ENCODE peak calls at places on chromosomes 6 and 20, in seven cellular contexts. H, T, V, Y, Q, X and L are unnamed samples.

GRCh38 chr6:168088161-168089106 is 9.4 kb upstream of the FRMD1 start:
- DNase-seq in H (peak; percentile 51), T (no peak), V (peak; percentile 48), Y (peak; percentile 44), Q (no peak), X (peak; percentile 74), L (peak; percentile 48)

GRCh38 chr6:28353981-28354676 is 4.4 kb downstream of the ZKSCAN3 start:
- DNase-seq in H (peak; percentile 81), T (no peak), V (peak; percentile 59), Y (peak; percentile 76), Q (peak; percentile 74), X (peak; percentile 79), L (no peak)

GRCh38 chr20:32789896-32790750 is 27.9 kb downstream of the DNMT3B start:
- DNase-seq in H (peak; percentile 52), T (peak; percentile 63), V (peak; percentile 71), Y (peak; percentile 78), Q (no peak), X (peak; percentile 77), L (peak; percentile 19)

GRCh38 chr6:170185175-170185970 is 105.5 kb downstream of the DLL1 start:
- DNase-seq in H (no peak), T (no peak), V (no peak), Y (no peak), Q (no peak), X (peak; percentile 6), L (no peak)

GRCh38 chr20:31870703-31871601 is 518 bp downstream of the TTLL9 start:
- DNase-seq in H (no peak), T (no peak), V (no peak), Y (peak; percentile 35), Q (no peak), X (no peak), L (no peak)

GRCh38 chr6:17871836-17872235 is 115.6 kb downstream of the KIF13A start:
- DNase-seq in H (no peak), T (no peak), V (no peak), Y (no peak), Q (no peak), X (no peak), L (no peak)

GRCh38 chr20:21607971-21608735 is 94.3 kb upstream of the NKX2-2 start:
- DNase-seq in H (no peak), T (no peak), V (no peak), Y (no peak), Q (no peak), X (no peak), L (no peak)

GRCh38 chr6:40486576-40486975 is 100.6 kb downstream of the LRFN2 start:
- DNase-seq in H (no peak), T (no peak), V (no peak), Y (no peak), Q (no peak), X (no peak), L (no peak)

GRCh38 chr20:53328956-53329355 is 264.7 kb downstream of the ZNF217 start:
- DNase-seq in H (no peak), T (no peak), V (no peak), Y (no peak), Q (no peak), X (no peak), L (no peak)

GRCh38 chr20:34546751-34547181 is 11.8 kb upstream of the MAP1LC3A start:
- DNase-seq in H (no peak), T (no peak), V (no peak), Y (no peak), Q (no peak), X (peak; percentile 67), L (no peak)

GRCh38 chr6:35739645-35740517 is 3.0 kb downstream of the ARMC12 start:
- DNase-seq in H (no peak), T (no peak), V (no peak), Y (no peak), Q (no peak), X (no peak), L (no peak)

GRCh38 chr6:87702589-87702945 is 534 bp upstream of the AKIRIN2 start:
- DNase-seq in H (no peak), T (no peak), V (no peak), Y (no peak), Q (no peak), X (no peak), L (no peak)

GRCh38 chr6:106536863-106537262 is 92.4 kb downstream of the RTN4IP1 start:
- DNase-seq in H (no peak), T (no peak), V (no peak), Y (no peak), Q (no peak), X (no peak), L (no peak)

GRCh38 chr6:157521665-157522335 is 140.8 kb downstream of the ZDHHC14 start:
- DNase-seq in H (no peak), T (no peak), V (no peak), Y (no peak), Q (no peak), X (no peak), L (no peak)

GRCh38 chr20:43583982-43584432 is 6.7 kb upstream of the IFT52 start:
- DNase-seq in H (peak; percentile 33), T (no peak), V (peak; percentile 43), Y (peak; percentile 56), Q (peak; percentile 83), X (peak; percentile 44), L (peak; percentile 93)

GRCh38 chr6:123668965-123669591 is 32.3 kb upstream of the TRDN start:
- DNase-seq in H (no peak), T (no peak), V (no peak), Y (no peak), Q (no peak), X (no peak), L (no peak)

GRCh38 chr20:44961868-44962267 is 1.7 kb upstream of the TOMM34 start:
- DNase-seq in H (no peak), T (no peak), V (no peak), Y (no peak), Q (peak; percentile 23), X (no peak), L (peak; percentile 16)

GRCh38 chr6:31948753-31949413 is 3.0 kb downstream of the CFB start:
- DNase-seq in H (no peak), T (no peak), V (no peak), Y (no peak), Q (no peak), X (no peak), L (no peak)

GRCh38 chr6:3370361-3371221 is 86.3 kb downstream of the SLC22A23 start:
- DNase-seq in H (no peak), T (no peak), V (no peak), Y (no peak), Q (no peak), X (no peak), L (no peak)

DNA sequence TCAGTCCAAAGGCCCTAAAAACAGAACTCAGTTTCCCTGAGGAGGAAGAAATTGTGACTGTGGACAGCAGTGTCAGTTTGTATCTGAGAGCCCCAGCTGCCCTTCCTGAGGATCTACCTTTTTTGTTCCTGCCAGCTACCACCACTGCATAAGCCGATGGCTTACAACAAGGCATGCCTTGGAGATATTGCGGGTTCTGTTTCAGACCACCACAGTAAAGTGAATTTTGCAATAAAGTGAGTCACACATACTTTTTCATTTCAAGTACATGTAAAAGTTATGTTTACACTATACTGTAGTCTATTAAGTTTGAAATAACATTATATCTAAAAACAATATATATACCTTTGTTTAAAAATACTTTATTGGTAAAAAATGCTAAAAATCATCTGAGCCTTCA is 9.6 kb upstream of the CST3 start:
- DNase-seq in H (no peak), T (no peak), V (no peak), Y (no peak), Q (no peak), X (no peak), L (no peak)
- H3K27me3 ChIP-seq in H (no peaks in the 10 kb centered on the region), T (no peaks in the 10 kb centered on the region), V (no peaks in the 10 kb centered on the region), Y (no peaks in the 10 kb centered on the region), Q (no peaks in the 10 kb centered on the region), X (no peaks in the 10 kb centered on the region), L (no peaks in the 10 kb centered on the region)

GRCh38 chr6:44194326-44194725 is 22.4 kb upstream of the MYMX start:
- DNase-seq in H (no peak), T (no peak), V (no peak), Y (no peak), Q (no peak), X (no peak), L (no peak)
- H3K27me3 ChIP-seq in H (no peaks in the 10 kb centered on the region), T (no peaks in the 10 kb centered on the region), V (no peaks in the 10 kb centered on the region), Y (no peaks in the 10 kb centered on the region), Q (no peaks in the 10 kb centered on the region), X (no peaks in the 10 kb centered on the region), L (no peaks in the 10 kb centered on the region)

GRCh38 chr20:607476-607875 is 2.6 kb downstream of the TCF15 start:
- DNase-seq in H (no peak), T (no peak), V (peak; percentile 46), Y (no peak), Q (no peak), X (no peak), L (no peak)
- H3K27me3 ChIP-seq in H (no peaks in the 10 kb centered on the region), T (peaks cover 45% of the 10 kb centered on the region), V (peaks cover 3% of the 10 kb centered on the region), Y (peaks cover 5% of the 10 kb centered on the region), Q (peaks cover 61% of the 10 kb centered on the region), X (peaks cover 34% of the 10 kb centered on the region), L (peaks cover 49% of the 10 kb centered on the region)

GRCh38 chr20:58094160-58094559 is 134.3 kb downstream of the ANKRD60 start:
- DNase-seq in H (peak; percentile 2), T (no peak), V (no peak), Y (no peak), Q (no peak), X (no peak), L (no peak)
- H3K27me3 ChIP-seq in H (no peaks in the 10 kb centered on the region), T (no peaks in the 10 kb centered on the region), V (peaks cover 12% of the 10 kb centered on the region), Y (no peaks in the 10 kb centered on the region), Q (peaks cover 60% of the 10 kb centered on the region), X (no peaks in the 10 kb centered on the region), L (peaks cover 2% of the 10 kb centered on the region)